ENCODE peak calls at places on chromosomes 7 and 10, in nine cellular contexts. Q is H9, J is progenitor cell of endocrine pancreas, L is astrocyte of the cerebellum, R is AG04450, F is astrocyte, V is mammary epithelial cell, N is lower lobe of right lung, I is body of pancreas. C is an unnamed sample.

GRCh38 chr10:43846187-43846680 is 197.6 kb upstream of the ZNF32 start:
- DNase-seq in I (no peak), J (no peak), Q (no peak), L (no peak), V (no peak), F (peak), R (no peak), N (no peak), C (peak)

GRCh38 chr7:112045222-112045621 is 161.0 kb downstream of the DOCK4 start:
- DNase-seq in R (no peak), V (no peak), N (no peak), J (no peak), F (no peak), L (no peak), I (no peak), Q (no peak), C (no peak)

GRCh38 chr10:131678171-131678570 is 222.6 kb upstream of the PPP2R2D start:
- DNase-seq in V (no peak), N (no peak), I (no peak), L (no peak), F (no peak), J (no peak), Q (no peak), R (no peak), C (no peak)

GRCh38 chr7:28700790-28701203 is 257.3 kb downstream of the TRIL start:
- DNase-seq in N (no peak), R (peak), Q (no peak), I (no peak), V (no peak), J (no peak), F (peak), L (no peak), C (no peak)

GRCh38 chr7:157514746-157515145 is 177.9 kb downstream of the DNAJB6 start:
- DNase-seq in N (no peak), L (no peak), I (no peak), R (no peak), V (no peak), Q (no peak), F (no peak), J (no peak), C (peak)

GRCh38 chr7:7938471-7938870 is 30.1 kb upstream of the GLCCI1 start:
- DNase-seq in J (no peak), N (no peak), R (no peak), V (no peak), L (no peak), F (no peak), I (no peak), Q (no peak), C (no peak)

GRCh38 chr7:2248984-2249694 is 7.1 kb downstream of the NUDT1 start:
- DNase-seq in V (peak), N (peak), R (peak), F (peak), I (no peak), J (no peak), Q (peak), L (peak), C (no peak)

GRCh38 chr10:30111340-30111980 is 52.1 kb upstream of the JCAD start:
- DNase-seq in V (no peak), L (peak), R (peak), I (no peak), N (no peak), F (peak), Q (no peak), J (no peak), C (no peak)

GRCh38 chr7:46393142-46393541 is 472.1 kb upstream of the IGFBP3 start:
- DNase-seq in F (no peak), L (no peak), I (no peak), R (no peak), J (no peak), Q (no peak), V (no peak), N (no peak), C (no peak)

GRCh38 chr7:18855796-18856195 is 261.6 kb downstream of the TWIST1 start:
- DNase-seq in Q (no peak), R (no peak), F (peak), N (no peak), I (no peak), L (peak), V (no peak), J (no peak), C (no peak)

GRCh38 chr7:107150375-107151073 is 18.3 kb upstream of the HBP1 start:
- DNase-seq in Q (no peak), F (peak), L (peak), V (peak), J (peak), R (peak), N (peak), I (peak), C (no peak)

GRCh38 chr7:134593530-134594392 is 44.9 kb downstream of the AKR1B15 start:
- DNase-seq in L (peak), N (peak), I (peak), F (peak), J (no peak), Q (no peak), V (peak), R (peak), C (peak)

GRCh38 chr10:132990684-132991545 is 48.5 kb upstream of the CFAP46 start:
- DNase-seq in Q (no peak), F (no peak), V (no peak), L (no peak), I (no peak), J (no peak), N (peak), R (no peak), C (no peak)

GRCh38 chr7:26410156-26410555 is 118.5 kb downstream of the SNX10 start:
- DNase-seq in J (no peak), R (no peak), F (no peak), I (no peak), L (no peak), V (no peak), N (no peak), Q (no peak), C (no peak)

GRCh38 chr7:71974611-71975010 is 437.5 kb downstream of the CALN1 start:
- DNase-seq in L (no peak), F (no peak), V (no peak), Q (no peak), J (no peak), R (no peak), N (no peak), I (no peak), C (no peak)

GRCh38 chr7:40177071-40177470 is 42.3 kb downstream of the SUGCT start:
- DNase-seq in L (no peak), N (no peak), R (no peak), Q (no peak), V (no peak), J (no peak), I (no peak), F (no peak), C (no peak)

GRCh38 chr7:119761776-119762175 is 511.2 kb upstream of the KCND2 start:
- DNase-seq in V (no peak), F (no peak), J (no peak), L (no peak), I (no peak), R (no peak), N (no peak), Q (no peak), C (no peak)

GRCh38 chr7:115410427-115410805 is 488.5 kb downstream of the MDFIC start:
- DNase-seq in R (no peak), I (no peak), N (no peak), L (peak), V (no peak), J (no peak), F (no peak), Q (no peak), C (no peak)

GRCh38 chr7:16644987-16645592 is 464 bp downstream of the ANKMY2 start:
- DNase-seq in J (peak), R (no peak), I (peak), L (no peak), F (no peak), N (peak), V (no peak), Q (no peak), C (peak)

GRCh38 chr7:20779041-20779440 is 7.6 kb downstream of the SP8 start:
- DNase-seq in J (no peak), F (no peak), I (no peak), Q (no peak), R (no peak), V (no peak), N (no peak), L (no peak), C (no peak)

GRCh38 chr10:43224321-43224720 is 42.5 kb downstream of the RASGEF1A start:
- DNase-seq in Q (no peak), J (no peak), V (no peak), L (no peak), F (no peak), N (no peak), R (no peak), I (no peak), C (no peak)

GRCh38 chr10:36779238-36779846 is 346.1 kb upstream of the ANKRD30A start:
- DNase-seq in R (peak), V (peak), Q (peak), J (peak), F (peak), L (peak), N (no peak), I (peak), C (no peak)

GRCh38 chr10:570631-571565 is 118.6 kb downstream of the DIP2C start:
- DNase-seq in J (no peak), Q (peak), F (no peak), I (no peak), R (no peak), N (peak), V (no peak), L (no peak), C (peak)

GRCh38 chr7:35418716-35419425 is 165.0 kb upstream of the TBX20 start:
- DNase-seq in Q (no peak), L (no peak), N (no peak), I (no peak), J (no peak), F (no peak), V (no peak), R (no peak), C (no peak)

GRCh38 chr7:98163704-98164478 is 47.3 kb upstream of the BHLHA15 start:
- DNase-seq in L (no peak), J (no peak), V (peak), Q (no peak), I (peak), N (no peak), F (peak), R (no peak), C (no peak)

GRCh38 chr7:48299580-48300169 is 128.4 kb downstream of the ABCA13 start:
- DNase-seq in L (peak), I (peak), J (peak), V (peak), F (peak), N (no peak), Q (peak), R (peak), C (no peak)

GRCh38 chr10:132788180-132788830 is 2.4 kb upstream of the NKX6-2 start:
- DNase-seq in L (no peak), N (no peak), V (no peak), F (no peak), J (no peak), Q (no peak), R (no peak), I (no peak), C (no peak)

GRCh38 chr7:27435461-27435860 is 192.9 kb downstream of the EVX1 start:
- DNase-seq in Q (no peak), L (no peak), N (no peak), R (peak), J (no peak), I (no peak), F (peak), V (no peak), C (no peak)

GRCh38 chr10:12438914-12439692 is 89.8 kb downstream of the CAMK1D start:
- DNase-seq in F (no peak), Q (no peak), I (no peak), J (no peak), N (no peak), L (no peak), V (no peak), R (no peak), C (no peak)

GRCh38 chr7:22127835-22128527 is 182.3 kb upstream of the CDCA7L start:
- DNase-seq in F (no peak), I (no peak), Q (no peak), L (no peak), J (no peak), V (no peak), N (no peak), R (no peak), C (no peak)

GRCh38 chr7:3200504-3200903 is 100.5 kb upstream of the SDK1 start:
- DNase-seq in J (no peak), Q (peak), L (peak), V (peak), F (peak), I (peak), N (no peak), R (no peak), C (no peak)

GRCh38 chr7:19294629-19295028 is 149.4 kb upstream of the FERD3L start:
- DNase-seq in F (no peak), J (no peak), V (no peak), R (no peak), L (no peak), Q (no peak), I (no peak), N (no peak), C (no peak)

GRCh38 chr7:77989981-77990566 is 191.5 kb downstream of the PHTF2 start:
- DNase-seq in N (no peak), V (peak), Q (peak), J (no peak), R (no peak), I (no peak), F (no peak), L (no peak), C (no peak)

DNA sequence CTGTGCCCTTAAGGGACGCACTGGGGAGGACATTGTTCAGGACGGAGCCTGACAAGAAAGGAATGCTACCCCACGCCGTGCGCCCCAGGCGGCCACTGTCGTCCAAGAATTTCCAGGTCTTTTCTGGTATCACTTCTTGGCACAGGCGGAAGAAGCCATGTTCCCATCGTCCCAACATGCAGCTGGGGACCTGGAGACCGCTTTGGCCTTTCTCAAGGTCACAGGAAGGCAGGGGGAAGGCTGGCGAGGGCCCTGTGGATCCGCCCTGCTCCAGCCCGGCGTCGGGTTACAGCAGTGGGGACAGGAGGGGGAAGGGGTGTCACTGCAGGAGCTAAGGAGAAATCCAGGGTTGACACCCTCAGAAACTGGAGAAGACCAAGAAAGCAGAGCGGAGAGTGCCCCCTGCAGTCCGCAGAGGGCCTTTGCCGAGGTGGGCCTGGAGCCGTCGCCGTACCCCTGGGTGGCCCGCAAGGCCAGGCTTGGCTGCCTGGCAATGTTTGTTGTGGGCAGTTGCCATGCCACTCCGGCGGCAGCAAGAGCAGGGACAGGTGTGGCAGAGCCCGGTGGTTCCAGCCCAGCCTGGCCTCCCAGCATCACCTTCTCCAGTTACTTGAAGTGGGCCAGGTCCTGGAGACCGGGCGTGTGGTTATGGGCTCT is 104.1 kb downstream of the LHPP start:
- DNase-seq in N (peak), L (no peak), F (no peak), I (peak), Q (peak), J (no peak), V (no peak), R (no peak), C (no peak)
- TF ChIP-seq CTCF in N (peak), L (peak), F (no peak), I (peak), Q (peak), J (peak), V (peak), R (peak), C (no peak)

GRCh38 chr10:108358912-108359311 is 1194.4 kb upstream of the SORCS1 start:
- DNase-seq in I (no peak), F (peak), R (peak), J (no peak), V (peak), L (peak), Q (no peak), N (no peak), C (no peak)
- TF ChIP-seq CTCF in I (no peak), F (peak), R (no peak), J (no peak), V (no peak), L (no peak), Q (no peak), N (no peak), C (no peak)

GRCh38 chr7:31049001-31049765 is 2.9 kb upstream of the ADCYAP1R1 start:
- DNase-seq in F (no peak), R (no peak), L (no peak), J (no peak), N (no peak), Q (no peak), I (no peak), V (no peak), C (no peak)

GRCh38 chr7:31044531-31044930 is 7.6 kb upstream of the ADCYAP1R1 start:
- DNase-seq in I (no peak), L (no peak), F (no peak), V (no peak), Q (no peak), J (no peak), R (no peak), N (no peak), C (no peak)

GRCh38 chr7:31047282-31047681 is 4.8 kb upstream of the ADCYAP1R1 start:
- DNase-seq in Q (no peak), J (no peak), I (no peak), N (no peak), F (no peak), R (no peak), V (no peak), L (no peak), C (no peak)

GRCh38 chr7:31046723-31047122 is 5.4 kb upstream of the ADCYAP1R1 start:
- DNase-seq in Q (no peak), F (no peak), J (no peak), L (no peak), R (no peak), V (no peak), N (no peak), I (no peak), C (no peak)

GRCh38 chr7:31047747-31048146 is 4.4 kb upstream of the ADCYAP1R1 start:
- DNase-seq in J (no peak), F (no peak), L (no peak), I (no peak), R (no peak), V (no peak), N (no peak), Q (no peak), C (no peak)
- TF ChIP-seq CTCF in J (no peak), F (no peak), L (no peak), I (no peak), R (no peak), V (no peak), N (no peak), Q (no peak), C (no peak)

DNA sequence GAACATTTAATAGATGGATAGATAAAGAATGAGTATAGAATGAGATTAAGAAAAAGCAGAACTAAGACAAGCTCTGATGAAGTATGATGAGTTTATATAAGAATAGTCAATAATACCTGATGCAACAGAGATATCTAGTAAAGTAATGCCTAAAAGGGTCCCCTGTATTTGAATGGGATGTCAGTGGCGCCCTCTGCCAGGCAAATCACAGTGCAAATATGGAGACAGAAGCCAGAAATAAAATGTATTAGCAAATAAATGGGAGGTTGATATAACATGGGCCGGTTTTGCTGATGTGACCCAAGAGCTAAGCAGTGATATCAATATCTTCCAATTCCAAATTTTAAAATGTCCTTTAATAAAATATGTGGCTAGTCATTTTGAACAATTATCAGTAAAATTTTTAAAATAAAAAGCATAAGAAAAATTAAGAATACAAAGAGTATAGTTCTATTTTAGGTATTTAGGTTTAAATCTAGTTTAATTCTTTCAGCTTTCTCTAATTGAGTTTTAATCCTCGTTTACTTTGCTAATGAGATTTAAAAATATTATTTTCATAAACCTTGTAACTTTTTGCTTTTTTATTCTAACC is 62.6 kb downstream of the ADK start:
- DNase-seq in V (no peak), N (no peak), R (no peak), L (peak), F (no peak), Q (no peak), J (no peak), I (no peak), C (no peak)
- TF ChIP-seq CTCF in V (peak), N (peak), R (peak), L (peak), F (peak), Q (peak), J (peak), I (peak), C (peak)

GRCh38 chr7:146129997-146130396 is 13.4 kb downstream of the CNTNAP2 start:
- DNase-seq in L (no peak), Q (no peak), I (no peak), F (no peak), R (no peak), J (no peak), N (no peak), V (no peak), C (no peak)

GRCh38 chr7:146131701-146132100 is 15.1 kb downstream of the CNTNAP2 start:
- DNase-seq in N (no peak), I (no peak), R (no peak), F (no peak), L (no peak), V (no peak), J (no peak), Q (peak), C (no peak)

GRCh38 chr7:146123715-146124114 is 7.1 kb downstream of the CNTNAP2 start:
- DNase-seq in I (no peak), J (no peak), Q (no peak), V (no peak), R (no peak), N (no peak), F (no peak), L (no peak), C (no peak)

GRCh38 chr7:146129296-146129695 is 12.7 kb downstream of the CNTNAP2 start:
- DNase-seq in N (no peak), Q (no peak), F (no peak), V (no peak), R (no peak), J (no peak), L (no peak), I (no peak), C (no peak)

DNA sequence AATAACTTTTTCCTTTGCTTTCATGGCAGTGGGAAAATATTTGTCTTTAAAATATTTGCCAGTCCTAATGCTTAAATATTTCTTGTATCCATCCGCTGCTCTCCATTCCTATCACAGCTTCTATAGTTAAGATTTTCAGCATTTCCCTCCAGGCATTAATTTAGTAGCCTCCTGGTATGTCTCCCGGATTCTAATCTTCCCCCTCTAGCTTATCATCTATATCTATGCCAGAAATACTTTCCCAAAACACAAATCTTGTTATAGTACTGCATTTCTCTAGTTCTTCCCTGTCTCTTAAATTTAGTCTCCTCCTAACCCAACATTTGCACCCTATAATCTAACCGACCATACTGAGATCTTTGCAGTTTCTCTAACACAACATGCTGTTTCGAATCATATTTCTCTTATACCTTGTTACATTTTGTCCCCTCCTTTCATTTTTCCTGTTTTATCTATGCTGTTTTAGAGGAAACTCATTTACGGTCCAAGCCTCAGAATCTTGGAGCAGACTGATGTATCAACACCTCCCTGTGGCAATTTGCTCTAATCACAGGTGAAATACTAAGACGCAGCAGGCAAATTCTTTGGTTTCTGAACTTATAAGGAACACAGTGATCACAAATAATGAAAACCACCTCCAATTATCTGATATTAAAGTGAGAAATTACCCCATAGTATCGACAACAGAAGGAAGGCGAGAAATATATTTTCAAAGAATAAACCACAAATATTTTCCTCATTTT is 10.3 kb downstream of the CNTNAP2 start:
- DNase-seq in J (no peak), F (no peak), R (no peak), V (no peak), Q (no peak), L (no peak), I (no peak), N (no peak), C (no peak)
- TF ChIP-seq CTCF in J (no peak), F (no peak), R (no peak), V (no peak), Q (peak), L (no peak), I (no peak), N (no peak), C (no peak)

GRCh38 chr10:113214331-113214730 is 264.3 kb downstream of the TCF7L2 start:
- DNase-seq in R (no peak), F (no peak), N (no peak), V (no peak), Q (no peak), L (no peak), I (no peak), J (no peak), C (no peak)
- TF ChIP-seq CTCF in R (no peak), F (no peak), N (no peak), V (no peak), Q (peak), L (no peak), I (no peak), J (no peak), C (no peak)